ENCODE peak calls at places on chromosomes 4 and X, in eight cellular contexts. A is A549; S is sciatic nerve; U is CD8-positive, alpha-beta T cell; T is heart left ventricle; E is activated CD8-positive, alpha-beta memory T cell treated with anti-CD3 and anti-CD28 coated beads, Interleukin-2, amount 10 ng/mL, durations not matched to agents 7 days and 5 days; M is naive thymus-derived CD4-positive, alpha-beta T cell; O is pancreas. W is an unnamed sample.

GRCh38 chr4:74449571-74450297 is 4.8 kb downstream of the AREG start:
- ATAC-seq in A (peak), T (no peak), O (no peak), U (no peak), S (no peak), E (no peak), M (no peak), W (no peak)

GRCh38 chr4:22895482-22895881 is 202.7 kb downstream of the GBA3 start:
- ATAC-seq in A (no peak), E (no peak), T (no peak), M (no peak), O (no peak), U (no peak), S (no peak), W (no peak)

GRCh38 chrX:25020391-25021131 is 4.8 kb upstream of the ARX start:
- ATAC-seq in O (peak), T (no peak), A (peak), U (no peak), E (peak), S (no peak), M (peak), W (peak)

GRCh38 chr4:32216502-32216901 is 1496.3 kb downstream of the PCDH7 start:
- ATAC-seq in A (no peak), O (no peak), U (no peak), T (no peak), S (peak), M (no peak), E (no peak), W (no peak)

GRCh38 chrX:10233173-10233572 is 76.4 kb downstream of the CLCN4 start:
- ATAC-seq in M (no peak), U (no peak), O (no peak), E (no peak), T (no peak), A (no peak), S (no peak), W (no peak)

GRCh38 chr4:7103599-7104365 is 35.9 kb upstream of the GRPEL1 start:
- ATAC-seq in M (no peak), S (peak), O (peak), U (no peak), A (peak), E (no peak), T (no peak), W (no peak)

GRCh38 chr4:61555789-61556188 is 355.7 kb downstream of the ADGRL3 start:
- ATAC-seq in A (peak), E (no peak), O (peak), U (no peak), S (no peak), M (no peak), T (peak), W (no peak)

GRCh38 chr4:41369680-41370079 is 113.0 kb downstream of the UCHL1 start:
- ATAC-seq in T (peak), E (no peak), A (peak), M (peak), O (peak), S (peak), U (no peak), W (no peak)

GRCh38 chrX:137549073-137549472 is 16.9 kb upstream of the ZIC3 start:
- ATAC-seq in T (no peak), E (no peak), O (no peak), U (no peak), S (no peak), M (no peak), A (no peak), W (no peak)

GRCh38 chr4:89070041-89070440 is 13.1 kb upstream of the FAM13A start:
- ATAC-seq in U (no peak), S (no peak), T (no peak), M (no peak), E (no peak), A (no peak), O (no peak), W (no peak)

GRCh38 chr4:163611784-163612445 is 117.4 kb downstream of the TMA16 start:
- ATAC-seq in U (no peak), O (no peak), M (no peak), T (no peak), A (no peak), S (no peak), E (no peak), W (no peak)

GRCh38 chr4:38025665-38026064 is 65.5 kb downstream of the PTTG2 start:
- ATAC-seq in U (no peak), M (no peak), O (no peak), E (no peak), A (no peak), T (no peak), S (no peak), W (no peak)

GRCh38 chr4:134691915-134692314 is 490.3 kb upstream of the PABPC4L start:
- ATAC-seq in U (no peak), M (no peak), O (no peak), S (no peak), E (no peak), A (no peak), T (no peak), W (no peak)

GRCh38 chr4:82893942-82894341 is 3.0 kb upstream of the SEC31A start:
- ATAC-seq in T (no peak), M (no peak), A (no peak), E (no peak), S (no peak), O (no peak), U (no peak), W (no peak)

GRCh38 chrX:10482262-10482661 is 138.1 kb downstream of the MID1 start:
- ATAC-seq in M (no peak), S (peak), U (no peak), A (no peak), E (no peak), O (no peak), T (peak), W (no peak)

GRCh38 chr4:132958457-132959263 is 190.4 kb upstream of the PCDH10 start:
- ATAC-seq in A (no peak), S (peak), E (no peak), O (no peak), U (no peak), M (no peak), T (no peak), W (no peak)

GRCh38 chrX:37453821-37454220 is 104.7 kb downstream of the PRRG1 start:
- ATAC-seq in U (no peak), T (no peak), A (no peak), E (no peak), M (no peak), O (no peak), S (no peak), W (no peak)

GRCh38 chr4:44791842-44792241 is 65.5 kb upstream of the GNPDA2 start:
- ATAC-seq in M (no peak), A (no peak), O (no peak), T (no peak), U (no peak), E (no peak), S (no peak), W (no peak)

GRCh38 chrX:11606408-11606807 is 59.3 kb downstream of the ARHGAP6 start:
- ATAC-seq in S (no peak), A (no peak), U (no peak), O (no peak), E (no peak), T (no peak), M (no peak), W (no peak)

GRCh38 chr4:73252001-73252400 is 6.6 kb downstream of the ANKRD17 start:
- ATAC-seq in A (no peak), M (no peak), E (no peak), U (no peak), T (no peak), S (no peak), O (no peak), W (peak)

GRCh38 chr4:55269970-55270369 is 76.1 kb upstream of the SRD5A3 start:
- ATAC-seq in M (no peak), S (no peak), O (no peak), T (peak), U (no peak), A (no peak), E (no peak), W (no peak)

GRCh38 chr4:89331197-89331596 is 23.6 kb upstream of the GPRIN3 start:
- ATAC-seq in S (no peak), A (no peak), E (no peak), O (no peak), U (no peak), T (no peak), M (no peak), W (no peak)

GRCh38 chr4:163343604-163344146 is at the start of gene NPY5R:
- ATAC-seq in S (peak), O (peak), E (no peak), A (peak), M (no peak), T (peak), U (no peak), W (no peak)

GRCh38 chr4:89300490-89300889 is 7.1 kb downstream of the GPRIN3 start:
- ATAC-seq in O (no peak), S (no peak), M (no peak), A (no peak), T (no peak), E (no peak), U (no peak), W (peak)

W was measured in activated T-helper 17 cell treated with anti-CD3 and anti-CD28 coated beads, Interleukin-2, amount 50 U/mL, for 72 hours.